ENCODE peak calls at places on chromosomes 3 and 15, in eight cellular contexts. One of them, this sample, is unnamed.

GRCh38 chr3:118412503-118412902 is 622.1 kb downstream of the IGSF11 start:
- DNase-seq in GM12891: no peak
- DNase-seq in stimulated activated CD4-positive, alpha-beta T cell treated with anti-CD3 and anti-CD28 coated beads, Interleukin-15, amount 100 ng/mL, for 1 hour: no peak
- DNase-seq in uterus: no peak
- DNase-seq in endothelial cell: no peak
- DNase-seq in NCI-H2081: no peak
- DNase-seq in GM04503: no peak
- DNase-seq in astrocyte of the spinal cord: no peak
- DNase-seq in this sample: no peak

GRCh38 chr3:124986153-124987143 is 51.9 kb upstream of the MUC13 start:
- DNase-seq in GM12891: no peak
- DNase-seq in stimulated activated CD4-positive, alpha-beta T cell treated with anti-CD3 and anti-CD28 coated beads, Interleukin-15, amount 100 ng/mL, for 1 hour: no peak
- DNase-seq in uterus: no peak
- DNase-seq in endothelial cell: peak; percentile 48
- DNase-seq in NCI-H2081: peak; percentile 28
- DNase-seq in GM04503: peak; percentile 88
- DNase-seq in astrocyte of the spinal cord: peak; percentile 90
- DNase-seq in this sample: no peak

GRCh38 chr3:198079771-198080520 is 119.9 kb downstream of the LMLN start:
- DNase-seq in GM12891: no peak
- DNase-seq in stimulated activated CD4-positive, alpha-beta T cell treated with anti-CD3 and anti-CD28 coated beads, Interleukin-15, amount 100 ng/mL, for 1 hour: peak; percentile 33
- DNase-seq in uterus: no peak
- DNase-seq in endothelial cell: peak; percentile 22
- DNase-seq in NCI-H2081: no peak
- DNase-seq in GM04503: no peak
- DNase-seq in astrocyte of the spinal cord: no peak
- DNase-seq in this sample: no peak

GRCh38 chr15:65824031-65824743 is 32.1 kb upstream of the DENND4A start:
- DNase-seq in GM12891: no peak
- DNase-seq in stimulated activated CD4-positive, alpha-beta T cell treated with anti-CD3 and anti-CD28 coated beads, Interleukin-15, amount 100 ng/mL, for 1 hour: no peak
- DNase-seq in uterus: peak; percentile 48
- DNase-seq in endothelial cell: peak; percentile 68
- DNase-seq in NCI-H2081: peak; percentile 64
- DNase-seq in GM04503: no peak
- DNase-seq in astrocyte of the spinal cord: peak; percentile 69
- DNase-seq in this sample: peak; percentile 56

GRCh38 chr15:23384371-23384770 is 29.8 kb downstream of the GOLGA8S start:
- DNase-seq in GM12891: no peak
- DNase-seq in stimulated activated CD4-positive, alpha-beta T cell treated with anti-CD3 and anti-CD28 coated beads, Interleukin-15, amount 100 ng/mL, for 1 hour: no peak
- DNase-seq in uterus: no peak
- DNase-seq in endothelial cell: no peak
- DNase-seq in NCI-H2081: peak; percentile 21
- DNase-seq in GM04503: no peak
- DNase-seq in astrocyte of the spinal cord: no peak
- DNase-seq in this sample: no peak

GRCh38 chr3:65974505-65974904 is 64.2 kb downstream of the MAGI1 start:
- DNase-seq in GM12891: no peak
- DNase-seq in stimulated activated CD4-positive, alpha-beta T cell treated with anti-CD3 and anti-CD28 coated beads, Interleukin-15, amount 100 ng/mL, for 1 hour: no peak
- DNase-seq in uterus: no peak
- DNase-seq in endothelial cell: no peak
- DNase-seq in NCI-H2081: no peak
- DNase-seq in GM04503: no peak
- DNase-seq in astrocyte of the spinal cord: no peak
- DNase-seq in this sample: no peak

GRCh38 chr15:74062671-74063070 is 19.7 kb downstream of the GOLGA6A start:
- DNase-seq in GM12891: no peak
- DNase-seq in stimulated activated CD4-positive, alpha-beta T cell treated with anti-CD3 and anti-CD28 coated beads, Interleukin-15, amount 100 ng/mL, for 1 hour: no peak
- DNase-seq in uterus: no peak
- DNase-seq in endothelial cell: no peak
- DNase-seq in NCI-H2081: no peak
- DNase-seq in GM04503: no peak
- DNase-seq in astrocyte of the spinal cord: no peak
- DNase-seq in this sample: no peak

GRCh38 chr3:159763466-159764210 is 225.0 kb upstream of the IL12A start:
- DNase-seq in GM12891: peak; percentile 73
- DNase-seq in stimulated activated CD4-positive, alpha-beta T cell treated with anti-CD3 and anti-CD28 coated beads, Interleukin-15, amount 100 ng/mL, for 1 hour: no peak
- DNase-seq in uterus: peak; percentile 85
- DNase-seq in endothelial cell: peak; percentile 80
- DNase-seq in NCI-H2081: peak; percentile 93
- DNase-seq in GM04503: peak; percentile 50
- DNase-seq in astrocyte of the spinal cord: peak; percentile 94
- DNase-seq in this sample: peak; percentile 82

GRCh38 chr3:16741103-16741758 is 136.0 kb upstream of the DAZL start:
- DNase-seq in GM12891: no peak
- DNase-seq in stimulated activated CD4-positive, alpha-beta T cell treated with anti-CD3 and anti-CD28 coated beads, Interleukin-15, amount 100 ng/mL, for 1 hour: no peak
- DNase-seq in uterus: no peak
- DNase-seq in endothelial cell: no peak
- DNase-seq in NCI-H2081: no peak
- DNase-seq in GM04503: no peak
- DNase-seq in astrocyte of the spinal cord: peak; percentile 99
- DNase-seq in this sample: no peak

GRCh38 chr3:136512391-136512790 is 239.8 kb downstream of the STAG1 start:
- DNase-seq in GM12891: no peak
- DNase-seq in stimulated activated CD4-positive, alpha-beta T cell treated with anti-CD3 and anti-CD28 coated beads, Interleukin-15, amount 100 ng/mL, for 1 hour: no peak
- DNase-seq in uterus: no peak
- DNase-seq in endothelial cell: no peak
- DNase-seq in NCI-H2081: no peak
- DNase-seq in GM04503: peak; percentile 67
- DNase-seq in astrocyte of the spinal cord: no peak
- DNase-seq in this sample: no peak

GRCh38 chr3:153172796-153173757 is 11.1 kb downstream of the RAP2B start:
- DNase-seq in GM12891: no peak
- DNase-seq in stimulated activated CD4-positive, alpha-beta T cell treated with anti-CD3 and anti-CD28 coated beads, Interleukin-15, amount 100 ng/mL, for 1 hour: no peak
- DNase-seq in uterus: no peak
- DNase-seq in endothelial cell: no peak
- DNase-seq in NCI-H2081: no peak
- DNase-seq in GM04503: no peak
- DNase-seq in astrocyte of the spinal cord: peak; percentile 31
- DNase-seq in this sample: no peak

GRCh38 chr15:44489464-44489863 is 47.5 kb upstream of the EIF3J start:
- DNase-seq in GM12891: no peak
- DNase-seq in stimulated activated CD4-positive, alpha-beta T cell treated with anti-CD3 and anti-CD28 coated beads, Interleukin-15, amount 100 ng/mL, for 1 hour: no peak
- DNase-seq in uterus: no peak
- DNase-seq in endothelial cell: no peak
- DNase-seq in NCI-H2081: no peak
- DNase-seq in GM04503: peak; percentile 43
- DNase-seq in astrocyte of the spinal cord: peak; percentile 90
- DNase-seq in this sample: no peak

GRCh38 chr3:40211579-40211978 is 97.9 kb upstream of the EIF1B start:
- DNase-seq in GM12891: no peak
- DNase-seq in stimulated activated CD4-positive, alpha-beta T cell treated with anti-CD3 and anti-CD28 coated beads, Interleukin-15, amount 100 ng/mL, for 1 hour: no peak
- DNase-seq in uterus: no peak
- DNase-seq in endothelial cell: no peak
- DNase-seq in NCI-H2081: no peak
- DNase-seq in GM04503: no peak
- DNase-seq in astrocyte of the spinal cord: peak; percentile 29
- DNase-seq in this sample: no peak